ENCODE peak calls at places on chromosomes 1 and 21, in four cellular contexts. Y is naive thymus-derived CD4-positive, alpha-beta T cell; C is breast epithelium; T is RWPE2. H is an unnamed sample.

GRCh38 chr1:54302951-54303843 is 103.0 kb downstream of the SSBP3 start:
- DNase-seq in T (no peak), Y (no peak), C (no peak), H (no peak)

GRCh38 chr1:145997156-145998023 is 1.0 kb upstream of the TXNIP start:
- DNase-seq in C (no peak), Y (no peak), T (no peak), H (no peak)

GRCh38 chr21:42834730-42835191 is 44.6 kb downstream of the WDR4 start:
- DNase-seq in C (no peak), T (peak), Y (no peak), H (no peak)

GRCh38 chr1:228076796-228077430 is 5.6 kb upstream of the ARF1 start:
- DNase-seq in C (no peak), Y (no peak), T (no peak), H (no peak)

GRCh38 chr1:43565600-43566360 is 35.1 kb downstream of the PTPRF start:
- DNase-seq in Y (no peak), C (no peak), T (no peak), H (no peak)

GRCh38 chr1:242854466-242854865 is 330.0 kb upstream of the PLD5 start:
- DNase-seq in Y (no peak), C (no peak), T (no peak), H (no peak)

GRCh38 chr1:228514421-228514820 is 27.2 kb downstream of the RNF187 start:
- DNase-seq in Y (no peak), C (no peak), T (no peak), H (no peak)

GRCh38 chr1:147110434-147110833 is 61.8 kb downstream of the PRKAB2 start:
- DNase-seq in C (no peak), Y (no peak), T (no peak), H (no peak)

GRCh38 chr1:191671236-191671635 is 487.0 kb upstream of the RGS18 start:
- DNase-seq in Y (no peak), T (no peak), C (no peak), H (no peak)

GRCh38 chr1:8026976-8027747 is 1.1 kb upstream of the ERRFI1 start:
- DNase-seq in C (no peak), T (no peak), Y (no peak), H (no peak)

GRCh38 chr21:34996304-34997081 is 52.6 kb downstream of the RUNX1 start:
- DNase-seq in Y (no peak), C (no peak), T (no peak), H (no peak)

GRCh38 chr1:65554829-65555228 is 134.4 kb downstream of the LEPR start:
- DNase-seq in Y (no peak), C (no peak), T (no peak), H (no peak)

GRCh38 chr1:41558761-41559171 is 74.3 kb upstream of the EDN2 start:
- DNase-seq in C (no peak), Y (no peak), T (no peak), H (no peak)

DNA sequence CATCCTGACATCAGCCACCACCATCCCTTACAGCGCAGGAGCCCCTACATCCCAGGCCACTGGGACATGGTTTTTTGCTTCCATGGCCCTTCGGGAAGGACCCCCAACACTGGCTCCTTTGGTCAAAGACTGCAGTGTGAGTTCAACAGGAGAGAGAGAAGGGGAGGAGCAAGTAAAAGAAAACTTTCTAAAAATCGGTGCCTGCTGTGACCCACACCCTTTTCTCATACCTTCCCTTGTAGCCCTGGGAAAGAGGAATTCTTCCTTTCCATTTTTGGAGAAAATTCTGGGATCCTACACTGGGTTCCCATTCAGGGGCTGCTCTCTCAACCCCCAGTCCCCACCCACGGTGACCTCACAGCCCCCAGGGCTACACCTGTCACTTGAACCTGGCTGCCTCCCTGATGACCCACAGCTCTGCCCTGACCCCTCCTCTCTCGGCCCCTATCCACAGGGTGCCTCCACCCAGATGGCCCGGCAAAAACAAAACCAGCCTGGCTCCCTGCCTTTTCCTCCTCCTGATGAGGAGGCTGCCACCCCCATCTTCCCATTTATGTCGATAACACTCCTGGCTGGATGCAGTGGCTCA is 7.6 kb downstream of the PADI4 start:
- DNase-seq in T (no peak), Y (no peak), C (no peak), H (no peak)
- H3K27ac ChIP-seq in T (no peak), Y (no peak), C (no peak), H (no peak)

GRCh38 chr1:150182233-150182632 is 32.5 kb downstream of the PLEKHO1 start:
- DNase-seq in Y (no peak), T (no peak), C (no peak), H (peak)

GRCh38 chr1:150192012-150192411 is 42.3 kb downstream of the PLEKHO1 start:
- DNase-seq in C (no peak), T (no peak), Y (no peak), H (no peak)

GRCh38 chr1:150185481-150185880 is 35.8 kb downstream of the PLEKHO1 start:
- DNase-seq in C (no peak), T (no peak), Y (no peak), H (no peak)

GRCh38 chr1:150186789-150187559 is 37.3 kb downstream of the PLEKHO1 start:
- DNase-seq in Y (no peak), C (no peak), T (no peak), H (no peak)

GRCh38 chr1:150187560-150187931 is 37.8 kb downstream of the PLEKHO1 start:
- DNase-seq in Y (no peak), C (no peak), T (no peak), H (peak)
- H3K27ac ChIP-seq in Y (no peak), C (no peak), T (no peak), H (no peak)

DNA sequence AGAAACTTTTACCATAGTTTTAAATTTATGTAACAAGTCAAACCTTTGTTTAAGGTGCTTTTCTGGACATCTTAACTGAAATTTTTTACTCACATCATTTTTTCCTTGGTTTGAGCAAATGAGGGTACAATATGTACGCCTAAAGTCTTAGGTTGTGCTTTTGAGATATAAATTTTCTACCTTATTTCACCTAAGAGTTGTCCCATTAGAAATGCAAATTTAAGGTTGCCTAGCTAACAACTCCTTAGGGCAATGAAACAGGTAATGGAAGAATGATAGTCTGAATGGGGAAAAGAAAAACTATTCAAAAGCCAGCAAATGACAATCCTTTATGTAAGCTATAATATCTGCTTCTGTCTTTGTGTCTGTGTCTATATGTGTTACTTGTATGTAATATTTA is 19.6 kb downstream of the NRDC start:
- DNase-seq in Y (no peak), T (no peak), C (no peak), H (no peak)
- H3K27ac ChIP-seq in Y (no peak), T (no peak), C (no peak), H (no peak)

DNA sequence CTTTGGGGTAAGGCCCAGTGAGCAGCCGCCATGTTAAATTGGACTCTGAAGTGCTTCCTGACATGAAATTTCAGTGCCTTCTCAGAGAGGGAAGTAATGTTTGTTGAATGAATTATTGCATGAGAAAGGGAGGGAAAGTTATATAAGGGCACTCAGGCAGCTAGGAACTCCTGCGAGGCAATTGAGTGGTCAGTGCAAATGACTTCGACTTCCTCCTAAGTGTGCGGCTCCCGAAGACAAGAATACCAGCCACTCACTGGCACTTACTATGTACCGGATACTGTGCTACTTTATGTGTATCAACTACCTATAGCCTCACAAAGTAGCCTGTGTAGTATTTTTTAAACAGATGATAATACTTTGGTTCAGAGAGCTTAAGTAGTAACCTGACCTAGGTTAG is 52.5 kb downstream of the CNN3 start:
- DNase-seq in Y (no peak), C (no peak), T (no peak), H (no peak)
- H3K27ac ChIP-seq in Y (no peak), C (no peak), T (no peak), H (peak)

GRCh38 chr1:74587888-74588287 is 75.5 kb upstream of the LRRC53 start:
- DNase-seq in C (no peak), Y (no peak), T (no peak), H (no peak)
- H3K27ac ChIP-seq in C (no peak), Y (no peak), T (no peak), H (no peak)

DNA sequence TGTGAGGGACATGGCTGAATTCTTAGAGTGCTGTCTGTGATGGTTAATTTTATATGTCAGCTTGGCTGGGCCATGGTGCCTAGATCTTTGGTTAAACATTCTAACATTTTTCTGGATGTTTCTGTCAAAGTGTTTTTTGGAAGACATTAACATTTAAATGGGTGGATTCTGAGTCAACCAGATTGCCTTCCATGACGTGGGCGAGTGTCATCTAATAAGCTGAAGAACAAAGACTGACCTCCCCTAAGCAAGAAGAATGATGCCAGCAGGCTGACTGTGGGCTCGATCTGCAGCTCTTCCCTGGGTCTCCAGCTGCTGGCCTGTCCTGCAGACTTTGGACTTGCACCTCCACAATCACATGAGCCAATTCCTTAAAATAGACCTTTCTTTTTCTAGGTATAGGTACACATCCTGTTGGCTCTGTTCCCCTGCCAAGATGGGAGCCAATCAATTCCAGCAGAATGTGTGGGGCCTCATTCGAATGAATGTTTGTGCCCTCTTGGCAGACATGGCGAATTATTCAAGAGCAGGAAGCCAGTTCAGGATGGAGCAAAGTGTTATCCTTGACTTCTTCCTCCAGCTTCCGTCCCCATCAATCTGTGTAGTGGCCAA is 21.2 kb upstream of the CPT2 start:
- DNase-seq in T (no peak), C (no peak), Y (no peak), H (no peak)
- H3K27ac ChIP-seq in T (no peak), C (no peak), Y (no peak), H (no peak)

GRCh38 chr1:61184714-61185106 is 102.3 kb downstream of the NFIA start:
- DNase-seq in Y (no peak), T (no peak), C (no peak), H (no peak)
- H3K27ac ChIP-seq in Y (no peak), T (peak), C (peak), H (peak)

DNA sequence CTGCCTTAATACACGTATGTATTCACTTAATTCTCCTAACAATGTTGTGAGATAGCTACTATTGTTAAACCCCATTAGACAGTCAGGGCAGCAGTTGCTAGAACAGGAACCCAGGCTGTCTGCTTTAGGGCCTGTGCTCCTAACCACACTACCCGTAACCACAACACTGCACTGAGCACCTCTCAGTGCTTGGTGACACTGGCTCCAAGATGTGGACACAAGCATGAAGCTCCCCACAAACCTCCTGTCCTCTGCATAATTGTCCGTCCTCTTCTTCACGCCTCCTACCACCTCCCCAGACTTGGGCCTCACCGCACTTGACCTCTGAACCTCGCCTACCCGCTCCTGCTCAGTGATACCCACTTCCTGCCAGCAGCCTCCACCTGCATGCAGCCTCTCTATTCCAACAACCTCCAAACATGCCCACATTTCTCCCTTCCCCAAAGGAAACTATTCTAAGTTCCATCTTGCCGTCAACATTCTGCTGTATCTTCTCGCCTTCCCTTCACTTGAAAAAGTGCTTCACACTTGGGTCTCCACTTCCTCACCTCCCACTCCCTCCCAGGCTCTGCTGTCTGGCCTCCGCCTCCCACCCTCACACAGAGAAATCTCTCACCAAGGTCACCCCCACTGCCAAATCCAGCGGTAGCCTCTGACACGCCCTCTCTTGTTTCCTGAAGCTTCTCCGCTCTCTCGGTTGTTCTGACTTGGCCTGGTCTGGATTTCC is 14.6 kb upstream of the AHDC1 start:
- DNase-seq in T (no peak), Y (no peak), C (no peak), H (no peak)
- H3K27ac ChIP-seq in T (no peak), Y (peak), C (no peak), H (no peak)

GRCh38 chr1:153610334-153611023 is 2.5 kb downstream of the S100A16 start:
- DNase-seq in T (peak), Y (no peak), C (no peak), H (no peak)
- H3K27ac ChIP-seq in T (peak), Y (no peak), C (peak), H (no peak)

GRCh38 chr21:36910581-36911307 is 55.7 kb downstream of the HLCS start:
- DNase-seq in C (no peak), Y (no peak), T (no peak), H (peak)

GRCh38 chr21:36909423-36909822 is 57.0 kb downstream of the HLCS start:
- DNase-seq in T (no peak), C (no peak), Y (no peak), H (no peak)

GRCh38 chr21:36904093-36904666 is 62.3 kb downstream of the HLCS start:
- DNase-seq in T (no peak), C (no peak), Y (no peak), H (no peak)

GRCh38 chr21:36909901-36910561 is 56.4 kb downstream of the HLCS start:
- DNase-seq in Y (no peak), C (no peak), T (no peak), H (no peak)

DNA sequence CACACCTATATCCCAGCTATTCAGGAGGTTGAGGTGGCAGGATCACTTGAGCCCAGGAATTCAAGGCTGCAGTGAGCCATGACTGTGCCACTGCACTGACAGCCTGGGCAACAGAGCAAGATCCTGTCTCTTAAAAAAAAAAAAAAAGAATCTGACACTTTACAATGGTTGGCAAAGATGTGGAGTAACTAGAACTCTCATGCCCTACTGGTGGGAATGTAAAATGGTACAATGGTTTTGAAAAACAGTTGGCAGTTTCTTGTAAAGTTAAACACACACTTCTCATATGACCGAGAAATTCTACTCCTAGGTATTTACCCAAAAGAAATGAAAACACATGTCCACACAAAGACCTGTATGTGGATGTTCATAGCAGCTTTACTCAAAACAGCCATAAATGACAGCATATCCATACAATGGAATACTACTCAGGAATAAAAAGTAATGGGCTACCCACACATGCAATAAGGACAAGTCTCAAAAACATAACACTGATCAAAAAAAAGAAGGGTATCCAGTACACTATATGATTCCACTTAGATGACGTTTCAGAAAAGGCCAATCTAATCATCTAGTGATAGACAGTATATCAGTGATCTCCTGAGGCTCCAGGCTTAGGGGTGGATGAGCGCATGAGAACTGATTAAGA is 58.1 kb downstream of the HLCS start:
- DNase-seq in T (no peak), Y (no peak), C (no peak), H (no peak)
- H3K27ac ChIP-seq in T (peak), Y (no peak), C (no peak), H (no peak)

H was measured in caudate nucleus.